ENCODE peak calls at places on chromosomes 4 and X, in four cellular contexts. C is GM23248, V is fibroblast of lung, M is mammary epithelial cell. A is an unnamed sample.
A peak's percentile ranks its signal among the peaks of the same experiment; 100 is the strongest.

GRCh38 chr4:24768604-24769003 is 26.8 kb upstream of the SOD3 start:
- DNase-seq in V (no peak), C (no peak), M (no peak), A (no peak)

GRCh38 chr4:4284827-4285618 is 4.9 kb downstream of the LYAR start:
- DNase-seq in C (peak; percentile 50), M (peak; percentile 46), V (peak; percentile 21), A (no peak)

GRCh38 chr4:3334316-3334715 is 41.5 kb downstream of the RGS12 start:
- DNase-seq in C (no peak), M (no peak), V (no peak), A (no peak)

GRCh38 chr4:8201341-8201781 is 2.3 kb downstream of the SH3TC1 start:
- DNase-seq in V (no peak), C (no peak), M (no peak), A (no peak)

GRCh38 chrX:40318796-40319195 is 221.0 kb upstream of the BCOR start:
- DNase-seq in M (no peak), C (no peak), V (no peak), A (no peak)

GRCh38 chr4:54568184-54568583 is 89.6 kb upstream of the KIT start:
- DNase-seq in V (peak; percentile 84), M (peak; percentile 67), C (peak; percentile 84), A (no peak)

GRCh38 chrX:23287191-23287764 is 47.4 kb upstream of the PTCHD1 start:
- DNase-seq in V (no peak), M (no peak), C (no peak), A (no peak)

GRCh38 chrX:24506082-24506481 is 41.0 kb downstream of the PDK3 start:
- DNase-seq in M (peak; percentile 67), C (peak; percentile 52), V (peak; percentile 41), A (no peak)

GRCh38 chr4:184612089-184612488 is 37.2 kb downstream of the CASP3 start:
- DNase-seq in V (no peak), M (no peak), C (no peak), A (no peak)

GRCh38 chrX:41666251-41666650 is 22.5 kb upstream of the GPR34 start:
- DNase-seq in V (peak; percentile 34), C (peak; percentile 26), M (no peak), A (no peak)

GRCh38 chr4:40908297-40908696 is 158.5 kb downstream of the NSUN7 start:
- DNase-seq in V (no peak), M (no peak), C (no peak), A (peak; percentile 72)

GRCh38 chr4:139816856-139817255 is 151.2 kb downstream of the MGST2 start:
- DNase-seq in V (no peak), C (no peak), M (no peak), A (no peak)
- H3K27ac ChIP-seq in V (peak overlapping the region; percentile 77), C (no peak overlapping the region), M (no peak overlapping the region), A (no peak overlapping the region)

DNA sequence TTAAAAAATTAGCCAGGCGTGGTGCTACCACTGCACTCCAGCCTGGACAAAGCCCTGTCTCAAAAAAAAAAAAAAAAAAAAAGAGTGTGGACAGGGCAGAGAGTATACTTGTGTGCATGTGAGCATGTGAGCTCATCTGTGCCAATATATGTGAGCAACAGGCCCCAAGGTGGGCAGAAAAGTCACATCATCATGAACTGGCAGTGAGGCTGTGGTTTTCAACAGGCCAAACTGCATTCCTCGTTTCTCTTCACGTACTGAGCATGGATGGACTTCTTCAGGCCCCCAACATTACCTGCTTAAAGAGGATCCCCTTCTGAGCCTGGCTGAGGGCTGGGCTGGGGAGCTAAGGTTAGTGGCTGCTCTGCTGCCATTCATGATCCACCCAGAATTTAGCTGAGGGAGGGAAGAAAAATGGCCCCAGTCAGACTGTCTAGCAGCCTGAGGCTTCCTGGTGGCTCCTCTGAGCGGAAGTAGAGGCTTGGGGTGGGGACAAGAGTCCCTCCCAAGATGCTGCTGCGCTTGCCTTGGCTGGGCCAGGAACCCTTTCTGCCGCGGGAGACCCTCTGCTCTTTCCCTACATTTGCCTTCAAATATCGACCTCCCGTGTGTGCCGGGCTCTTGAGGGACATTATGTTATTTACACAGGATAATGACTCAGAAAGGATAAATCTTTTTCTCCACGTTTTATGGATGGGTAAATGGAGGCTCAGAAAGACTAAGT is 55.0 kb downstream of the DIPK2B start:
- DNase-seq in C (no peak), M (peak; percentile 49), V (no peak), A (no peak)
- H3K9ac ChIP-seq in C (no peak overlapping the region), M (no peak overlapping the region), V (no peak overlapping the region), A (no peak overlapping the region)

DNA sequence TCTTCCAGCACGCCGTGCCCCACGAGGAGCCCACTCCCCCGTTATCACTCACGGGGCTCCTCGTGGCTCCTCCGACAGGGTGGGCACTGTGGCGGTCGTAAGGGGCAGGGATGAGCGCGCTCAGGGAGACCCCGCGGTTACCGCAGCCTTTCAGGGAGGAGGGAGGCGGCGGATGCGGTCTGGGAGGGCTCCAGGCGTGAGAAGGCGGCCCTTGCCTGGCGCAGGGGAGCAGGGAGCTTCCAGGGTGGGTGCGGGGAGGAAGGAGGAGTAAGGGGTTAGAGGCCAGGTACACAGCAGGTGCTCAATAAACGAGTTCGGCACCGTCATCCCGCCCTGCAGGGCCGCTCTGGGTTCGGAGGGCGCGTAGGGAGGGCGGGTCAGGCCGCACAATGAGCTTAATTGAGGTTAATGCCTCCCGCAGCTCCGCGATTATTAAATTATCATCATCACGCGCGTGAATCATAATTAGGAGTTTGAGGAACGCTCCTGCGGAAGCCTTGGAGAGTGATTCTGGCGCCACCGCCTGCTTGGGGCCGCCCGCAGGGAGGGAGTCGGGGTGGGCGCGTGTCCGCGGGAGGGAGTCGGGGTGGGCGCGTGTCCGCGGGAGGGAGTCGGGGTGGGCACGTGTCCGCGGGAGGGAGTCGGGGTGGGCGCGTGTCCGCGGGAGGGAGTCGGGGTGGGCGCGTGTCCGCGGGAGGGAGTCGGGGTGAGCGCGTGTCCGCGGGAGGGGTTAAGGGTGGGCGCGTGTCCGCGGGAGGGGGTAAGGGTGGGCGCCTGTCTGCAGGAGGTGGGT is 7.6 kb upstream of the NKX1-1 start:
- DNase-seq in V (no peak), C (no peak), M (no peak), A (no peak)
- TF ChIP-seq EZH2 in V (no peak), C (no peak), M (no peak), A (peak; percentile 68)

DNA sequence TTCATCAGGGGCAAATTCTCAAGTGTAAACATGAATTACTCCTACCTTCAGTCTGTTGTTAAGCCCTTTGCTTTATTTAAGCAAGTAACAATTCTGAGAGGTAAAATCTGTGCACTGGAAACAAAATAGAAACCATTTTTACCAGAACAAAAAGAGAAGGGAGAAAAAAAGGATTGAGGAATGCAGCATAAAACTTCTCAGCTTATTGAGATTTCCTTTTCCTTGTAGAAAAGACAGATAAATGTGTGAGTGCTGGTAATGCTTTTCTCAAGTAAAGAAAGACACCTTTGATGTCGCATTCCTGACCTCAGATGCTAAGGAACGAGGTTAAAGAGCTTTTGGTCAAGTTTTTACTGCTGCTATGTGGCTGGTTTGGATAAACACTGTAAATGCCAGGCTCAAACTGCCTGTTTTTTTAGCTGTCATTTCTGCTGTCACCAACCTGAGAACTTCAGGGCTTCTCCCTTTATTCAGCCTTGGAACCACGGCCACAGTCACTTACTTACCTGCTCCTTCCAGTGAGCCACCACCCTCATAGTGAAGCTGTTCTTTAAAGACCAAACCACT is 153.0 kb upstream of the ANK2 start:
- DNase-seq in C (no peak), V (no peak), M (no peak), A (no peak)
- H3K27ac ChIP-seq in C (no peak overlapping the region), V (no peak overlapping the region), M (no peak overlapping the region), A (no peak overlapping the region)

GRCh38 chr4:174595141-174595929 is 73.0 kb upstream of the HPGD start:
- DNase-seq in M (no peak), V (no peak), C (peak; percentile 5), A (no peak)

GRCh38 chr4:174590336-174590735 is 68.0 kb upstream of the HPGD start:
- DNase-seq in V (no peak), M (no peak), C (no peak), A (no peak)

GRCh38 chr4:174591243-174592021 is 69.1 kb upstream of the HPGD start:
- DNase-seq in V (no peak), C (no peak), M (no peak), A (no peak)

GRCh38 chr4:174592256-174592984 is 70.1 kb upstream of the HPGD start:
- DNase-seq in V (no peak), C (peak; percentile 14), M (no peak), A (no peak)

GRCh38 chr4:174592985-174593335 is 70.7 kb upstream of the HPGD start:
- DNase-seq in V (peak; percentile 57), M (peak; percentile 17), C (peak; percentile 84), A (no peak)
- H3K9ac ChIP-seq in V (no peak overlapping the region), M (no peak overlapping the region), C (no peak overlapping the region), A (no peak overlapping the region)

GRCh38 chr4:100290585-100290984 is 100.3 kb upstream of the DDIT4L start:
- DNase-seq in V (peak; percentile 50), M (peak; percentile 57), C (peak; percentile 40), A (no peak)

GRCh38 chr4:100289530-100289888 is 99.2 kb upstream of the DDIT4L start:
- DNase-seq in C (peak; percentile 51), M (peak; percentile 12), V (peak; percentile 65), A (no peak)

GRCh38 chr4:100288167-100288566 is 97.9 kb upstream of the DDIT4L start:
- DNase-seq in V (peak; percentile 35), C (peak; percentile 59), M (peak; percentile 79), A (peak; percentile 68)

GRCh38 chr4:100288811-100289529 is 98.7 kb upstream of the DDIT4L start:
- DNase-seq in C (peak; percentile 76), M (peak; percentile 51), V (no peak), A (no peak)

GRCh38 chr4:100289980-100290379 is 99.7 kb upstream of the DDIT4L start:
- DNase-seq in C (peak; percentile 44), V (no peak), M (no peak), A (no peak)
- TF ChIP-seq EZH2 in C (no peak), V (no peak), M (no peak), A (no peak)

GRCh38 chr4:38082424-38083374 is 122.5 kb downstream of the PTTG2 start:
- DNase-seq in C (peak; percentile 84), M (no peak), V (peak; percentile 89), A (no peak)
- H3K27ac ChIP-seq in C (peak overlapping the region; percentile 84), M (no peak overlapping the region), V (peak overlapping the region; percentile 60), A (no peak overlapping the region)

DNA sequence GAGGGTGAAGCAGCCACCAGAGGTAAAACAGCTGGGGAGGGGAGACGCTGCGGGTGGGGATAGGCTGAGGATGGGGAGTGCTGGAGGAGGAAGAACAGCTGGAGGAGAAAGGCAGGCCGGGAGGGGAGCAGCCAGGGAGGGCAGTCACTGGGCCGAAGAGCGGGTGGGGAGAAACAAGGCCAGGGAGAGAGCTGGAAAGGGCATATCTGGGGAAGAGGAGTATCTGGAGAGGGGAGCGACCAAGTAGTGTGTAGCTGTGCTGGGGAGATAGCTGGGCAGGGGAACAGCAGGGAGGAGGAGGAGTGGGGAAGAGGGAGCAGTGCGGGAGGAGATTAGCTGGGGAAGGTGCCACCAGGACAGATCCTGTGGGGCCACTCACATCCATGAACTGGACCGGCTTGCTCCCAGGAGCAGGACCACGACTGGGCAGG is 2.7 kb downstream of the SLC38A5 start:
- DNase-seq in C (peak; percentile 20), M (no peak), V (no peak), A (no peak)
- H3K9ac ChIP-seq in C (peak overlapping the region; percentile 77), M (no peak overlapping the region), V (no peak overlapping the region), A (peak overlapping the region; percentile 87)

A was measured in keratinocyte.